ENCODE peak calls at places on chromosomes 16 and 17, in four cellular contexts. One of them, this sample, is unnamed.

GRCh38 chr17:17685775-17686291 is 4.6 kb downstream of the RAI1 start:
- DNase-seq in K562: no peak
- DNase-seq in HepG2: no peak
- DNase-seq in GM12878: no peak
- DNase-seq in this sample: no peak

GRCh38 chr17:37824534-37825485 is 80.0 kb upstream of the HNF1B start:
- DNase-seq in K562: no peak
- DNase-seq in HepG2: peak
- DNase-seq in GM12878: no peak
- DNase-seq in this sample: no peak

GRCh38 chr17:13917635-13918034 is 151.7 kb upstream of the COX10 start:
- DNase-seq in K562: no peak
- DNase-seq in HepG2: no peak
- DNase-seq in GM12878: no peak
- DNase-seq in this sample: no peak

GRCh38 chr16:49586466-49586865 is 212.9 kb downstream of the C16orf78 start:
- DNase-seq in K562: no peak
- DNase-seq in HepG2: no peak
- DNase-seq in GM12878: no peak
- DNase-seq in this sample: no peak

GRCh38 chr16:49644143-49644460 is 211.8 kb downstream of the ZNF423 start:
- DNase-seq in K562: no peak
- DNase-seq in HepG2: no peak
- DNase-seq in GM12878: no peak
- DNase-seq in this sample: no peak

GRCh38 chr17:20190605-20191004 is 181.4 kb downstream of the SPECC1 start:
- DNase-seq in K562: no peak
- DNase-seq in HepG2: no peak
- DNase-seq in GM12878: no peak
- DNase-seq in this sample: no peak

GRCh38 chr17:9900744-9901143 is 4.3 kb downstream of the RCVRN start:
- DNase-seq in K562: no peak
- DNase-seq in HepG2: no peak
- DNase-seq in GM12878: no peak
- DNase-seq in this sample: no peak

GRCh38 chr16:57577691-57578224 is 35.3 kb downstream of the ADGRG5 start:
- DNase-seq in K562: no peak
- DNase-seq in HepG2: no peak
- DNase-seq in GM12878: no peak
- DNase-seq in this sample: no peak

GRCh38 chr17:19664136-19664820 is 15.7 kb downstream of the ALDH3A2 start:
- DNase-seq in K562: no peak
- DNase-seq in HepG2: no peak
- DNase-seq in GM12878: no peak
- DNase-seq in this sample: no peak

GRCh38 chr17:74833501-74834361 is 26.0 kb downstream of the GRIN2C start:
- DNase-seq in K562: no peak
- DNase-seq in HepG2: no peak
- DNase-seq in GM12878: no peak
- DNase-seq in this sample: no peak

GRCh38 chr16:47732122-47732805 is 271.1 kb downstream of the PHKB start:
- DNase-seq in K562: no peak
- DNase-seq in HepG2: no peak
- DNase-seq in GM12878: no peak
- DNase-seq in this sample: no peak

GRCh38 chr16:56325956-56326355 is 99.4 kb downstream of the AMFR start:
- DNase-seq in K562: no peak
- DNase-seq in HepG2: no peak
- DNase-seq in GM12878: no peak
- DNase-seq in this sample: no peak

GRCh38 chr16:5024632-5025031 is 9.1 kb downstream of the NAGPA start:
- DNase-seq in K562: no peak
- DNase-seq in HepG2: no peak
- DNase-seq in GM12878: no peak
- DNase-seq in this sample: peak

GRCh38 chr17:41058741-41059140 is 1.2 kb downstream of the KRTAP2-3 start:
- DNase-seq in K562: no peak
- DNase-seq in HepG2: peak
- DNase-seq in GM12878: no peak
- DNase-seq in this sample: no peak

GRCh38 chr17:83200231-83200699 is 120.9 kb downstream of the METRNL start:
- DNase-seq in K562: no peak
- DNase-seq in HepG2: no peak
- DNase-seq in GM12878: no peak
- DNase-seq in this sample: no peak

GRCh38 chr16:24748242-24748641 is 18.8 kb downstream of the TNRC6A start:
- DNase-seq in K562: no peak
- DNase-seq in HepG2: no peak
- DNase-seq in GM12878: no peak
- DNase-seq in this sample: no peak

GRCh38 chr17:39929657-39930407 is 2.3 kb downstream of the LRRC3C start:
- DNase-seq in K562: no peak
- DNase-seq in HepG2: peak
- DNase-seq in GM12878: no peak
- DNase-seq in this sample: no peak

DNA sequence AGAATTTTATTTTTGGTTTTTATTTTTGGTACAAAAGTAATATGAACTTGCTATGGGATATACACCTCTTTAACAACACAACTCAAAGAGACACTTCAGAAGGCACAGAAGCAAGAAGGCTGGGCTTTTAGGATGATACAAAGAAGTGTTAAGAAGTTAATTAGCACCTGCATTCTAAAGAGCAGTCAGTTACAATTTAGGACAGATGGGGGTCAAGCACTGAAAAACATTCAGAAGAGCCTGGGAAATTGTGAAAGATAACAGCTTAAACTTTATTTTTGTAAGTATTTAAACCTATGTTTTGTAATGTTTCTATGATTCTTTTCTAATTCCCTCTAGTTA is 163.5 kb downstream of the CDH8 start:
- DNase-seq in K562: no peak
- DNase-seq in HepG2: no peak
- DNase-seq in GM12878: no peak
- DNase-seq in this sample: no peak
- TF ChIP-seq FOXK2 in K562: no peak
- TF ChIP-seq FOXK2 in HepG2: no peak
- TF ChIP-seq FOXK2 in GM12878: no peak
- TF ChIP-seq FOXK2 in this sample: no peak

GRCh38 chr17:27518048-27518447 is 61.8 kb downstream of the KSR1 start:
- DNase-seq in K562: no peak
- DNase-seq in HepG2: no peak
- DNase-seq in GM12878: no peak
- DNase-seq in this sample: no peak

GRCh38 chr17:27520571-27521185 is 64.4 kb downstream of the KSR1 start:
- DNase-seq in K562: no peak
- DNase-seq in HepG2: peak
- DNase-seq in GM12878: no peak
- DNase-seq in this sample: no peak

GRCh38 chr17:27521281-27522027 is 65.2 kb downstream of the KSR1 start:
- DNase-seq in K562: no peak
- DNase-seq in HepG2: peak
- DNase-seq in GM12878: no peak
- DNase-seq in this sample: no peak

GRCh38 chr17:27518750-27519521 is 62.7 kb downstream of the KSR1 start:
- DNase-seq in K562: no peak
- DNase-seq in HepG2: no peak
- DNase-seq in GM12878: no peak
- DNase-seq in this sample: no peak

GRCh38 chr17:27519550-27519949 is 63.3 kb downstream of the KSR1 start:
- DNase-seq in K562: no peak
- DNase-seq in HepG2: no peak
- DNase-seq in GM12878: peak
- DNase-seq in this sample: no peak
- TF ChIP-seq FOXK2 in K562: no peak
- TF ChIP-seq FOXK2 in HepG2: no peak
- TF ChIP-seq FOXK2 in GM12878: no peak
- TF ChIP-seq FOXK2 in this sample: no peak

DNA sequence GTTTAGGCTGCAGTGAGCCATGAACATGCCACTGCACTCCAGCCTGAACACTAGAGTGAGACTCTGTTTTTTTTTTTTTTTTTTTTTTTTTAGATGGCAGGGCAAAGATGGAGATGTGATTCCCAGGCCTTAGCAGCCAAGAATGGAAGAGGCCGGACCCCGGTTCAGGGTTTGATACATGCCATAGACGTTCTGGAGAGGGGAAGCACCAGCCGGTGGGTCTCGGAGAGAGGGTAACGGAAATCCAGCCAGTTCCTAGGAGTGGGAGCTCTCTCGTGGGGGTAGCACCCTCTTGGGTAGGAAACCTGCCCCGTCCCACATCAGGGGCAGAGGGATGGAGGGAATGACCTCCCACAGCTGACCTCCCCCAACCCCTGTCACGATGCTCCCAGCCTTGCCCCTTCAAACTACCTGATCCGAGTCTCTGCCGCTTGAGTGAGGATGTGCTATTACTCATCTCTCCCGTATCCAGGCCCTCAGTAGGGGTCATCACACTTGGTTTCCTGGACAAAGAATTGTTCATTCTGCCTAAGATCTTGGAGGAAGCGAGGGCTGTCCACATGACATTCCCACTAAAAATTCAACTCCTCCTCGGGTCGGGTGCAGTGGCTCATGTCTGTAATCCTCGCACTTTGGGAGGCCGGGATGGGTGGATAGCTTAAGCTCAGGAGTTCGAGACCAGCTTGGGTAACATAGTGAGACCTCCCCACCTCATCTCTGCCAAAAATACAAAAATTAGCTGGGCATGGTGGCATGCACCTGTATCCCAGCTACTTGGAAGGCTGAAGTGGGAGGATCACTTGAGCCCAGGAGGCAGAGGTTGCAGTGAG is 47.3 kb downstream of the MIS12 start:
- DNase-seq in K562: no peak
- DNase-seq in HepG2: no peak
- DNase-seq in GM12878: no peak
- DNase-seq in this sample: no peak
- TF ChIP-seq FOXK2 in K562: no peak
- TF ChIP-seq FOXK2 in HepG2: no peak
- TF ChIP-seq FOXK2 in GM12878: no peak
- TF ChIP-seq FOXK2 in this sample: no peak

DNA sequence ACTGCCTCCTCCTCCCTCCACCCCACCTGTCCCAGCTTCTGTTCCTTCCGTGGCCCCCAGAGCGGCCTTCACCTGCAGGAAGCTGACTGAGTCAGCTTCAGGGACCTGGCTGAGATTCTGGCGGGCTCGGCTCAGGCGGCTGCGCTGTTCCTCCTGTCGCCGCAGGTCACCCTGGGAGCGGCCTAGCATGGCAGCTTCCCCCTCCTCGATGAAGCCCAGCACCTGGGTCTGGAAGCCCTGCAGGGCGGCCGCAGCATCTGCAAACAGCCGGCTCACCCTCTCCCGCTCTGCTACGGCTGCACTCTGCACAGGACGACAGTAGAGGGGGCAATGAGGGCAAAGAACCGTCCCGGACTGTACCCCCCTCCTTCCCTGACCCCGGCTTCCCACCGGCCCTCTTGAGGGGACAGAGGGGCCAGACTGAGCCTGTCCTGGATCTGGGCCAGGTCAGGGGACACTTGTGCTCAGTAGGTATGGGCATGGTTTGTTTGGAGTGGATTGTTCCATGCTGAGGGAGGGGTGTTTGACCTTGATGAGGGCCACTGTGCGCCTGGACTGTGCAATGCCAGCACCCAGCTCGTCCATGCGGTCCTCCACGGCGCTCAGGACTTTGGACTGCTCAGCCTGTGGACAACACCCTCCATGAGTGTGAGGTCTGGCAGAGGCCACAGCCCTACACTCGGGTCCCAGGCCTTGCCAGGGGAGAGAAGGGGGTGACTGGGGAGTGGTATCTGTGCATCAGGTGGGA is 2.0 kb downstream of the TRIM47 start:
- DNase-seq in K562: no peak
- DNase-seq in HepG2: peak
- DNase-seq in GM12878: no peak
- DNase-seq in this sample: no peak
- TF ChIP-seq FOXK2 in K562: no peak
- TF ChIP-seq FOXK2 in HepG2: peak
- TF ChIP-seq FOXK2 in GM12878: peak
- TF ChIP-seq FOXK2 in this sample: no peak

GRCh38 chr17:49817993-49818392 is 29.5 kb downstream of the KAT7 start:
- DNase-seq in K562: no peak
- DNase-seq in HepG2: no peak
- DNase-seq in GM12878: no peak
- DNase-seq in this sample: no peak
- TF ChIP-seq FOXK2 in K562: no peak
- TF ChIP-seq FOXK2 in HepG2: no peak
- TF ChIP-seq FOXK2 in GM12878: no peak
- TF ChIP-seq FOXK2 in this sample: no peak

GRCh38 chr17:46837521-46837920 is 13.9 kb upstream of the WNT9B start:
- DNase-seq in K562: no peak
- DNase-seq in HepG2: no peak
- DNase-seq in GM12878: no peak
- DNase-seq in this sample: no peak

GRCh38 chr17:46836500-46836899 is 14.9 kb upstream of the WNT9B start:
- DNase-seq in K562: no peak
- DNase-seq in HepG2: no peak
- DNase-seq in GM12878: no peak
- DNase-seq in this sample: no peak

GRCh38 chr17:46839211-46839610 is 12.2 kb upstream of the WNT9B start:
- DNase-seq in K562: no peak
- DNase-seq in HepG2: no peak
- DNase-seq in GM12878: no peak
- DNase-seq in this sample: no peak

GRCh38 chr17:46842835-46843234 is 8.5 kb upstream of the WNT9B start:
- DNase-seq in K562: peak
- DNase-seq in HepG2: no peak
- DNase-seq in GM12878: no peak
- DNase-seq in this sample: peak

DNA sequence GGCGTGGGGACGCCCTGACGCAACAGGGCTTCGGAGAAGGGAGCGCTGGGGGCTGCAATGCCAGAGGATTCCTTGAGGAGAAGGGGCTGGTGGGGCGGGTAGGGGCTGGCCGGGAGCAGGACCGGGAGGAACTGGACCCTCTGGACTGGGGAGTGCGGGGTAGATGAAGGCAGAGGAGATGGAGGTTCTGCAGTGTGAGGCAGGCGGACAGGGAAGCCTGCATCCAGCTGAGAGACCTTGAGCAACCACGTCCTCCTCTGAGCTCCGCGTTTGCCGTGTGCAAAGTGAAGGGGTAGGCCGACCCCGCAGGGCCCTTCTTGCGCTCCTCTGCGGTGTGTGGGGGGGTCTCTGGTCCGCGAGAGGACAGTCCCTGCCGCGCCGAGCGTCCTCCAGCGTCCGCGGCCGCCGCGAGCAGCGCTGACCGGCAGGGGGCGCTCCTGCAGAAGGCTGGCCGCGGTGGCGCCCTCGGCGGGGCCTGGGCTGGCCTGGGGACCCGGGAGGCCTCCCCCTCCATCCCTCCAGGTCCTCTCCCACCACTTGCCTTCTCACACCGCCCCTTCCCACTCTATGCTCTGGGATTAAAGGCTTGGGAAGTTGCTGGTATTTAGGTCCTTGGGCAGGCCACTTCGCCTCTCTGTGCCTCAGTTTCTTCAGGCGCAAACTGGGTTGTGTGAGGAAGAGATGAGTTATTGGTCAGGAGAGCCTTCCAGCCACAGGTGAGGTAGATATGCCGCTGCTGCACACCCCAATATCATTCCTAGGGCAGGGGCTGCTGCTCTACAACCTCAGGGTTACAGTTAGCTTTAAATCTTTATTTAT is 9.6 kb upstream of the WNT9B start:
- DNase-seq in K562: peak
- DNase-seq in HepG2: no peak
- DNase-seq in GM12878: no peak
- DNase-seq in this sample: peak
- TF ChIP-seq FOXK2 in K562: no peak
- TF ChIP-seq FOXK2 in HepG2: no peak
- TF ChIP-seq FOXK2 in GM12878: no peak
- TF ChIP-seq FOXK2 in this sample: no peak

This sample was measured in HEK293T.